ENCODE peak calls at places on chromosomes 11 and 22, in five cellular contexts. Y is lung, W is left ventricle myocardium inferior, H is mucosa of gallbladder, R is foreskin fibroblast. T is an unnamed sample.

GRCh38 chr11:73334244-73335203 is 26.4 kb downstream of the ARHGEF17 start:
- DNase-seq in Y (peak), W (peak), H (peak), R (peak), T (peak)

GRCh38 chr11:100892886-100893285 is 205.8 kb downstream of the ARHGAP42 start:
- DNase-seq in Y (no peak), W (no peak), H (no peak), R (no peak), T (no peak)

GRCh38 chr22:31124290-31124689 is 1.5 kb downstream of the INPP5J start:
- DNase-seq in Y (no peak), W (no peak), H (no peak), R (no peak), T (no peak)

GRCh38 chr11:103947566-103947919 is 88.9 kb upstream of the DDI1 start:
- DNase-seq in Y (no peak), W (no peak), H (no peak), R (peak), T (peak)

GRCh38 chr11:16788141-16789060 is 50.0 kb downstream of the C11orf58 start:
- DNase-seq in Y (peak), W (peak), H (peak), R (peak), T (no peak)

GRCh38 chr22:48404801-48405447 is 1422.7 kb downstream of the BRD1 start:
- DNase-seq in Y (no peak), W (no peak), H (no peak), R (no peak), T (no peak)

GRCh38 chr11:121790435-121790834 is 325.6 kb downstream of the BLID start:
- DNase-seq in Y (no peak), W (no peak), H (no peak), R (no peak), T (no peak)

GRCh38 chr11:108906826-108907225 is 242.0 kb downstream of the DDX10 start:
- DNase-seq in Y (no peak), W (no peak), H (no peak), R (no peak), T (no peak)

GRCh38 chr11:117950320-117950719 is 21.1 kb upstream of the TMPRSS13 start:
- DNase-seq in Y (peak), W (no peak), H (peak), R (no peak), T (no peak)

GRCh38 chr11:40401132-40401853 is 1058.2 kb downstream of the LRRC4C start:
- DNase-seq in Y (no peak), W (no peak), H (no peak), R (no peak), T (no peak)

GRCh38 chr11:113982306-113982705 is 7.4 kb downstream of the HTR3A start:
- DNase-seq in Y (no peak), W (no peak), H (no peak), R (no peak), T (no peak)

GRCh38 chr22:20956258-20957117 is 10.6 kb upstream of the AIFM3 start:
- DNase-seq in Y (no peak), W (no peak), H (no peak), R (peak), T (no peak)

GRCh38 chr11:62705401-62705800 is 1.8 kb downstream of the BSCL2 start:
- DNase-seq in Y (no peak), W (no peak), H (no peak), R (no peak), T (no peak)

GRCh38 chr22:30159561-30160353 is 79.5 kb downstream of the HORMAD2 start:
- DNase-seq in Y (no peak), W (no peak), H (peak), R (peak), T (peak)

GRCh38 chr11:2561283-2562180 is 116.7 kb downstream of the KCNQ1 start:
- DNase-seq in Y (no peak), W (peak), H (no peak), R (no peak), T (no peak)

GRCh38 chr11:109940816-109941215 is 152.4 kb upstream of the ZC3H12C start:
- DNase-seq in Y (no peak), W (no peak), H (no peak), R (peak), T (peak)

GRCh38 chr22:22616636-22617035 is 27.8 kb upstream of the GGTLC2 start:
- DNase-seq in Y (no peak), W (no peak), H (no peak), R (no peak), T (no peak)

GRCh38 chr11:126329644-126330200 is 25.8 kb upstream of the ST3GAL4 start:
- DNase-seq in Y (no peak), W (no peak), H (no peak), R (no peak), T (no peak)

GRCh38 chr11:82980292-82980691 is 78.8 kb downstream of the DDIAS start:
- DNase-seq in Y (no peak), W (no peak), H (no peak), R (peak), T (peak)

GRCh38 chr11:73680687-73681086 is 34.3 kb downstream of the PLEKHB1 start:
- DNase-seq in Y (no peak), W (no peak), H (no peak), R (no peak), T (no peak)

GRCh38 chr11:70233511-70233919 is 30.4 kb downstream of the FADD start:
- DNase-seq in Y (no peak), W (no peak), H (peak), R (peak), T (peak)

GRCh38 chr11:130300567-130300966 is 14.2 kb downstream of the ZBTB44 start:
- DNase-seq in Y (no peak), W (no peak), H (no peak), R (no peak), T (no peak)

GRCh38 chr22:25081409-25081824 is 118.2 kb upstream of the CRYBB3 start:
- DNase-seq in Y (no peak), W (no peak), H (peak), R (peak), T (no peak)

GRCh38 chr11:41578421-41579047 is 119.1 kb upstream of the LRRC4C start:
- DNase-seq in Y (no peak), W (no peak), H (no peak), R (no peak), T (no peak)

GRCh38 chr11:14058061-14058460 is 95.5 kb downstream of the SPON1 start:
- DNase-seq in Y (no peak), W (no peak), H (no peak), R (no peak), T (no peak)

GRCh38 chr22:49294656-49295464 is 532.8 kb downstream of the BRD1 start:
- DNase-seq in Y (no peak), W (no peak), H (peak), R (no peak), T (no peak)

GRCh38 chr11:74929431-74930363 is 19.2 kb downstream of the XRRA1 start:
- DNase-seq in Y (peak), W (peak), H (peak), R (peak), T (peak)

GRCh38 chr22:50734343-50734771 is 3.6 kb upstream of the ACR start:
- DNase-seq in Y (no peak), W (no peak), H (no peak), R (no peak), T (no peak)

GRCh38 chr11:71373791-71374454 is 74.3 kb downstream of the DHCR7 start:
- DNase-seq in Y (no peak), W (no peak), H (no peak), R (no peak), T (no peak)

GRCh38 chr11:17434108-17434507 is 42.5 kb downstream of the ABCC8 start:
- DNase-seq in Y (no peak), W (no peak), H (no peak), R (no peak), T (no peak)

GRCh38 chr11:121249039-121249663 is 43.4 kb upstream of the SC5D start:
- DNase-seq in Y (no peak), W (no peak), H (no peak), R (peak), T (peak)

GRCh38 chr11:257766-258493 is 20.3 kb upstream of the NLRP6 start:
- DNase-seq in Y (no peak), W (no peak), H (no peak), R (no peak), T (no peak)

GRCh38 chr22:26713823-26714449 is 56.5 kb downstream of the MIAT start:
- DNase-seq in Y (no peak), W (no peak), H (no peak), R (peak), T (peak)

GRCh38 chr11:61752117-61752924 is at the start of gene MYRF:
- DNase-seq in Y (no peak), W (peak), H (peak), R (no peak), T (no peak)

GRCh38 chr11:12677131-12677530 is 2.9 kb downstream of the TEAD1 start:
- DNase-seq in Y (no peak), W (no peak), H (no peak), R (peak), T (no peak)

GRCh38 chr11:97557399-97557798 is 1167.6 kb downstream of the JRKL start:
- DNase-seq in Y (no peak), W (no peak), H (no peak), R (no peak), T (no peak)